ENCODE peak calls at places on chromosomes 16 and 17, in eight cellular contexts. M is PC-3, X is ascending aorta, K is Panc1, I is body of pancreas, Y is OCI-LY7, G is left ventricle myocardium inferior, F is stomach. O is an unnamed sample. For H3K4me1, the result is how much of the 10 kb centered on the place peaks cover.

GRCh38 chr17:17153709-17154108 is 52.4 kb downstream of the PLD6 start:
- DNase-seq in M (no peak), X (no peak), K (no peak), I (no peak), Y (no peak), G (no peak), F (no peak), O (no peak)

GRCh38 chr17:9842057-9842758 is 16.5 kb downstream of the GLP2R start:
- DNase-seq in M (peak), X (no peak), K (no peak), I (no peak), Y (no peak), G (peak), F (peak), O (peak)

GRCh38 chr16:55000595-55000994 is 69.9 kb downstream of the IRX5 start:
- DNase-seq in M (no peak), X (no peak), K (no peak), I (no peak), Y (no peak), G (no peak), F (no peak), O (no peak)

GRCh38 chr16:10558746-10559641 is 21.4 kb downstream of the EMP2 start:
- DNase-seq in M (peak), X (peak), K (no peak), I (peak), Y (no peak), G (peak), F (peak), O (peak)

GRCh38 chr17:7042507-7043194 is 1.2 kb downstream of the SLC16A11 start:
- DNase-seq in M (no peak), X (no peak), K (no peak), I (no peak), Y (no peak), G (no peak), F (no peak), O (no peak)

GRCh38 chr17:59652119-59652518 is 32.4 kb downstream of the CLTC start:
- DNase-seq in M (peak), X (no peak), K (no peak), I (no peak), Y (no peak), G (no peak), F (no peak), O (no peak)

GRCh38 chr17:1646199-1646875 is 805 bp upstream of the SCARF1 start:
- DNase-seq in M (no peak), X (no peak), K (no peak), I (no peak), Y (no peak), G (no peak), F (no peak), O (no peak)

GRCh38 chr17:18974407-18975149 is 22.6 kb downstream of the SLC5A10 start:
- DNase-seq in M (peak), X (no peak), K (no peak), I (no peak), Y (no peak), G (no peak), F (no peak), O (no peak)

GRCh38 chr16:85553436-85554113 is 59.5 kb upstream of the GSE1 start:
- DNase-seq in M (peak), X (no peak), K (no peak), I (peak), Y (peak), G (peak), F (peak), O (peak)

GRCh38 chr17:78448356-78448993 is 70.0 kb downstream of the PGS1 start:
- DNase-seq in M (no peak), X (no peak), K (no peak), I (no peak), Y (no peak), G (no peak), F (no peak), O (no peak)

GRCh38 chr16:85523602-85524364 is 89.3 kb upstream of the GSE1 start:
- DNase-seq in M (no peak), X (no peak), K (no peak), I (peak), Y (no peak), G (peak), F (peak), O (no peak)

GRCh38 chr17:427327-427726 is 74.7 kb upstream of the RPH3AL start:
- DNase-seq in M (no peak), X (no peak), K (no peak), I (no peak), Y (no peak), G (no peak), F (no peak), O (no peak)

GRCh38 chr16:11949527-11949926 is 7.7 kb upstream of the NPIPB2 start:
- DNase-seq in M (peak), X (no peak), K (peak), I (peak), Y (peak), G (no peak), F (no peak), O (no peak)

GRCh38 chr17:1197781-1198490 is 18.2 kb upstream of the ABR start:
- DNase-seq in M (no peak), X (peak), K (no peak), I (peak), Y (peak), G (peak), F (peak), O (peak)

GRCh38 chr17:8639709-8640108 is 9.2 kb upstream of the MYH10 start:
- DNase-seq in M (no peak), X (no peak), K (no peak), I (no peak), Y (no peak), G (no peak), F (no peak), O (no peak)

GRCh38 chr17:46181940-46182339 is 11.3 kb downstream of the KANSL1 start:
- DNase-seq in M (no peak), X (no peak), K (no peak), I (no peak), Y (no peak), G (no peak), F (no peak), O (no peak)

GRCh38 chr17:75352079-75352569 is 53.4 kb downstream of the GRB2 start:
- DNase-seq in M (no peak), X (no peak), K (no peak), I (peak), Y (peak), G (no peak), F (peak), O (no peak)

GRCh38 chr17:14580494-14580893 is 279.6 kb downstream of the HS3ST3B1 start:
- DNase-seq in M (peak), X (no peak), K (no peak), I (no peak), Y (no peak), G (no peak), F (no peak), O (no peak)

GRCh38 chr17:57881783-57882291 is 32.0 kb upstream of the MRPS23 start:
- DNase-seq in M (no peak), X (no peak), K (no peak), I (no peak), Y (no peak), G (no peak), F (no peak), O (no peak)

GRCh38 chr17:48756816-48757215 is 28.3 kb upstream of the HOXB13 start:
- DNase-seq in M (peak), X (no peak), K (no peak), I (no peak), Y (no peak), G (no peak), F (peak), O (no peak)

GRCh38 chr16:58128721-58129096 is 472 bp downstream of the CFAP20 start:
- DNase-seq in M (no peak), X (no peak), K (no peak), I (peak), Y (peak), G (peak), F (no peak), O (no peak)

GRCh38 chr17:60598001-60598736 is 1.8 kb upstream of the PPM1D start:
- DNase-seq in M (no peak), X (no peak), K (no peak), I (no peak), Y (no peak), G (no peak), F (no peak), O (no peak)

GRCh38 chr17:42288985-42289862 is 926 bp downstream of the STAT5A start:
- DNase-seq in M (no peak), X (no peak), K (no peak), I (peak), Y (no peak), G (no peak), F (peak), O (peak)

GRCh38 chr16:17345043-17345442 is 125.7 kb downstream of the XYLT1 start:
- DNase-seq in M (no peak), X (no peak), K (no peak), I (no peak), Y (no peak), G (peak), F (no peak), O (peak)

GRCh38 chr16:88560722-88561484 is 9.3 kb upstream of the ZC3H18 start:
- DNase-seq in M (peak), X (no peak), K (no peak), I (no peak), Y (no peak), G (no peak), F (no peak), O (no peak)

GRCh38 chr17:56436142-56436541 is 157.4 kb upstream of the NOG start:
- DNase-seq in M (no peak), X (no peak), K (no peak), I (no peak), Y (no peak), G (no peak), F (no peak), O (no peak)

GRCh38 chr16:66115373-66115772 is 251.1 kb upstream of the CDH5 start:
- DNase-seq in M (peak), X (no peak), K (no peak), I (no peak), Y (no peak), G (no peak), F (no peak), O (no peak)

GRCh38 chr16:66293207-66293735 is 73.2 kb upstream of the CDH5 start:
- DNase-seq in M (no peak), X (no peak), K (no peak), I (no peak), Y (no peak), G (no peak), F (peak), O (no peak)

DNA sequence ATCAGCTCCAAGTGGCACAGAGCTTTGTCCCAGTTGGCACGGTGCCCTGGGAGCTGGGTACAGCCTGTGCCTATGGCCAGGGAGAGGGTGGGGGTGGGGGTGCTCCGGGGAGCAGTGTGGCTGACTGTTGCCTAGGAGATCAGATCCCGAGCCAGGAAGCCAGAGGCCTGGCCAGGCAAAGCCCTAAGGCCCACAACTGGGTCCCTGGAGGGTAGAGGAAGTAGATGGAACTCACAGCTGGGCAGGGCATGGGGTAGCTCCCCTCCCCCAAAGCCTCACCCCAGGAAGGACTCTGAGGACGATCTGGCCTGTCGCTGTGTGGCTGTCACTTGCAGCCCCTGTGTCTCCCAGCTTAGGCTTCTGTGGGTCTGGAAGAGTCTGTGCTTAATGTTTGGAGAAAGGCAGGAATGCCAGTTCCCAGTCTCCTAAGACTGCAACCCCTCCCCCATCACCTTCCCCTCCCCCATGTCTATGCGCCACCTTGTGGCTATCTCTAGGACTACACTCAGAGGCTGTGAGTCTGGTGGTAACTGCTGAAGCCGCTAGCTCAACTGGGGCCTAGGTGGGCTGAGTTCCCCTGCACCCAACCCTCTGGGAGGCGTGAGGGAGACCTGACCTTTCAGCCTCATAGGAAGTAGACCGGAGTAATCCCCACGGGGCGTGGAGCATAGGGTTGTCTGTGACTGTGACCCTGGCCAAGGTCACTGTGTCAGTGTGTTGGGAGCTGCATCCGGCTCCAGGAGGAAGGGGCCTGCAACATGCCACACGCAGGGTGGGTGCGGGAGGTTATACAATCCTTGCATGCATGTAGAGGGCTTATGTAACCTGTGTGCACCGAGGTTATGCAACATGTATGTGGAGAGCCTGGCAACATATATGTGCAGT is 12.7 kb downstream of the THRA start:
- DNase-seq in M (peak), X (peak), K (no peak), I (peak), Y (peak), G (peak), F (peak), O (peak)
- H3K4me1 ChIP-seq in M (under half), X (under half), K (under half), I (half or more), Y (under half), G (half or more), F (half or more), O (under half)

GRCh38 chr17:44110823-44111633 is 12.4 kb downstream of the HDAC5 start:
- DNase-seq in M (peak), X (peak), K (no peak), I (peak), Y (peak), G (peak), F (peak), O (peak)
- TF ChIP-seq CTCF in M (no peak), X (no peak), K (no peak), I (no peak), Y (no peak), G (no peak), F (no peak), O (no peak)

GRCh38 chr17:55296699-55297098 is 31.9 kb downstream of the HLF start:
- DNase-seq in M (no peak), X (no peak), K (no peak), I (no peak), Y (no peak), G (no peak), F (no peak), O (no peak)
- H3K27ac ChIP-seq in M (no peak), X (no peak), K (no peak), I (no peak), Y (no peak), G (no peak), F (no peak), O (no peak)

DNA sequence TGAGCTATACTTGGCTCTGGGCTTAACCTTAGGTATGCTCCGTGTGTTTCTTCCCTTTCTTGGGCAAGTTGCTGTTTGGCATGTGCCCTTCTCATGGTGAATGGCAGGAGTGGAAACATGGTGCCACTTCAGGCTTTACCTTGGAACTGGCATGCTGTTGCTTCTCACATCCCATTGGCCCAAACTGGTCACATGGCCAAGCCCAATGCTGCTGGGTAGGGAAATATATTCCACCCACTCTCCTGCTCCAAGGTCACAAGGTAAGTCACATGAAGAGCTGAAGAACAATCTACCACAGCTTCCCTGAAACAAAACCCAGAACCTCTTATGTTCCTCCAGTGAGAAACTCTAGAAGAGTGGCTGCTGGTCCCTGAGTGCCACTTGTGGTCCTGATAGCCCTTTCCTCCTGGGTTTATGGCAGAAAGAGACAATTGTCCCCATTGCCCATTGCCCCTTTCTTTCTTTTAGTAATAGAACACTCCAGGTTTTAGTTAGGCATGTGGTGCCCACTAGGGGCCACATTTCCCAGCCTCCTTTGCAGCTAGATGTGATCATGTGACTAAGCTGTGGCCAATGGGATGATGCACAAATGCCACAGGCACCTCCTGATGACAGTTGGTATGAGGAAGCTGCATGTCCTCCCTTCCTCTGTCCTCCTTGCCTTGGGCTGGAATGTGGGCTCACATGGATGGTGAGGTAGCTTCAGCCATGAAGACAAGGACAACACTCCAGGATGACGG is 50.3 kb downstream of the MEOX1 start:
- DNase-seq in M (no peak), X (no peak), K (no peak), I (no peak), Y (peak), G (no peak), F (no peak), O (no peak)
- H3K4me1 ChIP-seq in M (under half), X (under half), K (under half), I (under half), Y (under half), G (under half), F (under half), O (under half)

GRCh38 chr17:28331891-28332420 is 3.3 kb downstream of the IFT20 start:
- DNase-seq in M (no peak), X (no peak), K (no peak), I (peak), Y (no peak), G (no peak), F (peak), O (no peak)

GRCh38 chr17:28328325-28328724 is 6.9 kb downstream of the IFT20 start:
- DNase-seq in M (no peak), X (no peak), K (no peak), I (no peak), Y (no peak), G (no peak), F (peak), O (no peak)

GRCh38 chr17:28333083-28333746 is 2.1 kb downstream of the IFT20 start:
- DNase-seq in M (no peak), X (no peak), K (no peak), I (peak), Y (no peak), G (no peak), F (no peak), O (no peak)

GRCh38 chr17:28327709-28328108 is 7.6 kb downstream of the IFT20 start:
- DNase-seq in M (peak), X (no peak), K (no peak), I (no peak), Y (no peak), G (no peak), F (no peak), O (no peak)

GRCh38 chr17:28330671-28331070 is 4.6 kb downstream of the IFT20 start:
- DNase-seq in M (no peak), X (no peak), K (no peak), I (no peak), Y (no peak), G (no peak), F (peak), O (no peak)
- TF ChIP-seq CTCF in M (no peak), X (no peak), K (no peak), I (no peak), Y (no peak), G (no peak), F (no peak), O (no peak)